ENCODE peak calls at places on chromosomes 3 and 15, in ten cellular contexts. L is fibroblast of mammary gland, Y is lower leg skin, A is PC-9, M is fibroblast of pulmonary artery, Z is heart left ventricle, J is AG10803, X is NB4, G is cardiac fibroblast, H is lung. N is an unnamed sample.

GRCh38 chr15:92655178-92655995 is at the start of gene FAM174B:
- DNase-seq in H (no peak), L (peak), Y (no peak), J (peak), X (no peak), Z (peak), G (peak), M (peak), A (peak), N (peak)

GRCh38 chr3:189368384-189368783 is 196.6 kb downstream of the TPRG1 start:
- DNase-seq in Y (no peak), G (no peak), X (no peak), Z (no peak), L (no peak), M (no peak), A (no peak), H (no peak), J (no peak), N (no peak)

GRCh38 chr3:150069158-150069536 is 98.5 kb upstream of the PFN2 start:
- DNase-seq in G (no peak), M (no peak), X (no peak), L (peak), H (no peak), Z (no peak), A (no peak), J (peak), Y (no peak), N (peak)

GRCh38 chr15:50202003-50202402 is 20.0 kb downstream of the SLC27A2 start:
- DNase-seq in X (no peak), Z (no peak), Y (no peak), A (no peak), H (no peak), L (no peak), J (no peak), G (no peak), M (no peak), N (peak)

GRCh38 chr15:85956515-85957275 is 123.0 kb upstream of the AGBL1 start:
- DNase-seq in L (no peak), X (peak), A (no peak), Y (no peak), H (no peak), G (no peak), Z (no peak), M (no peak), J (peak), N (peak)

GRCh38 chr3:52372822-52373504 is 56.8 kb downstream of the DNAH1 start:
- DNase-seq in Z (peak), L (no peak), Y (no peak), H (peak), X (peak), M (no peak), A (no peak), G (no peak), J (no peak), N (no peak)

GRCh38 chr3:13801361-13802214 is 78.3 kb downstream of the WNT7A start:
- DNase-seq in M (no peak), Z (no peak), H (no peak), G (no peak), A (peak), J (no peak), L (no peak), X (peak), Y (no peak), N (no peak)

GRCh38 chr3:113128386-113129015 is 82.9 kb upstream of the BOC start:
- DNase-seq in A (no peak), J (no peak), H (no peak), M (no peak), G (no peak), Z (no peak), L (peak), Y (no peak), X (no peak), N (no peak)

GRCh38 chr3:71444028-71444860 is 139.3 kb downstream of the FOXP1 start:
- DNase-seq in J (peak), Y (peak), L (peak), Z (peak), H (peak), A (no peak), M (peak), X (peak), G (peak), N (peak)

GRCh38 chr3:167380004-167380689 is at the start of gene ZBBX:
- DNase-seq in J (peak), Y (peak), H (peak), M (peak), G (peak), X (peak), L (peak), A (peak), Z (peak), N (peak)

GRCh38 chr3:16741890-16742289 is 136.7 kb upstream of the DAZL start:
- DNase-seq in J (peak), L (peak), G (peak), M (peak), Z (peak), X (no peak), Y (no peak), H (no peak), A (no peak), N (no peak)

GRCh38 chr15:86328658-86329057 is 249.0 kb downstream of the AGBL1 start:
- DNase-seq in Y (no peak), X (no peak), L (no peak), M (no peak), G (no peak), A (no peak), Z (no peak), J (no peak), H (no peak), N (no peak)

GRCh38 chr3:38021196-38021595 is 8.2 kb downstream of the PLCD1 start:
- DNase-seq in Z (no peak), X (no peak), J (no peak), G (no peak), M (no peak), H (no peak), A (no peak), L (no peak), Y (no peak), N (no peak)

GRCh38 chr3:244041-244440 is 47.5 kb downstream of the CHL1 start:
- DNase-seq in Y (no peak), M (no peak), A (no peak), L (peak), Z (no peak), X (peak), H (no peak), G (peak), J (no peak), N (no peak)

GRCh38 chr3:149801639-149802038 is 9.3 kb upstream of the ANKUB1 start:
- DNase-seq in J (no peak), M (no peak), X (no peak), Z (no peak), H (no peak), G (no peak), A (no peak), Y (no peak), L (no peak), N (no peak)

GRCh38 chr3:131036986-131037385 is 10.3 kb downstream of the NEK11 start:
- DNase-seq in L (no peak), Z (no peak), X (no peak), J (peak), A (no peak), Y (no peak), G (peak), M (peak), H (no peak), N (no peak)

GRCh38 chr3:193885832-193886231 is 250.1 kb upstream of the HES1 start:
- DNase-seq in A (peak), H (peak), M (no peak), L (no peak), X (no peak), J (no peak), Z (no peak), Y (no peak), G (no peak), N (no peak)

GRCh38 chr15:82647835-82648256 is 683 bp upstream of the CPEB1 start:
- DNase-seq in A (no peak), X (no peak), G (no peak), M (no peak), Y (no peak), J (no peak), H (no peak), L (no peak), Z (no peak), N (no peak)

GRCh38 chr3:116150655-116151054 is 294.6 kb downstream of the LSAMP start:
- DNase-seq in X (no peak), M (no peak), Y (no peak), H (no peak), L (no peak), G (no peak), A (no peak), J (no peak), Z (no peak), N (no peak)

GRCh38 chr3:49217688-49218470 is 46.5 kb downstream of the KLHDC8B start:
- DNase-seq in A (no peak), X (no peak), Y (no peak), L (no peak), H (no peak), Z (peak), M (peak), J (no peak), G (peak), N (peak)

GRCh38 chr3:186213946-186214345 is 105.1 kb upstream of the ETV5 start:
- DNase-seq in J (no peak), A (no peak), Z (no peak), G (no peak), Y (no peak), H (no peak), M (no peak), L (peak), X (no peak), N (peak)

GRCh38 chr3:186208328-186208989 is 99.6 kb upstream of the ETV5 start:
- DNase-seq in A (no peak), H (no peak), L (no peak), Z (no peak), Y (no peak), X (peak), J (no peak), M (no peak), G (no peak), N (no peak)

GRCh38 chr3:186209810-186210752 is 101.2 kb upstream of the ETV5 start:
- DNase-seq in X (peak), Z (peak), Y (peak), G (peak), M (peak), H (no peak), J (peak), L (peak), A (peak), N (peak)

GRCh38 chr3:186212611-186213010 is 103.7 kb upstream of the ETV5 start:
- DNase-seq in J (no peak), L (no peak), A (no peak), X (no peak), Z (no peak), H (no peak), G (no peak), M (no peak), Y (no peak), N (no peak)

DNA sequence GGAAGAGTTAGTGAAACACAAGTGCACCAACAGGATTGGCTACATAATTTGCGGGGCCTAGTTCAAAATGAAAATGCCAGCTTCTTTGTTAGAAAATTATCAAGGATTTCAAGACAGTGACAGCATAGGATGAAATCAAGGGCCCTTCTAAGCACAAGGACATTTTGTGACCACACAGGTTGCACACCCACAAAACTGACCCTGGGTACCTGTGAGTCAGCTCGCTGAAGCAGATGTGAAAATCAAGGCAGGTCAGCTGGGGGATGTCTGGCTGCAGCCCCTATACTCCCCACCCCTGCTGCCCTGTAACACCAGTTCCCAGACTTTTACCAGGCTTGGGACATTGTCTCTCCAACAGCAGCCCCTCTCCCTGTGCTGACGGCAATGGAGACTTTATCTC is 102.2 kb upstream of the ETV5 start:
- DNase-seq in H (no peak), X (no peak), J (no peak), G (no peak), Z (no peak), M (no peak), A (no peak), L (no peak), Y (no peak), N (no peak)
- H3K4me3 ChIP-seq in H (no peak), X (no peak), J (no peak), G (no peak), Z (no peak), M (no peak), A (no peak), L (no peak), Y (no peak), N (no peak)

GRCh38 chr15:40333922-40334492 is 6.7 kb downstream of the CCDC9B start:
- DNase-seq in A (no peak), G (peak), X (peak), Z (peak), H (peak), L (peak), Y (peak), M (peak), J (peak), N (peak)
- TF ChIP-seq CTCF in A (no peak), G (no peak), X (no peak), Z (no peak), H (no peak), L (no peak), Y (no peak), M (no peak), J (no peak), N (no peak)

GRCh38 chr3:30609930-30610701 is 3.7 kb downstream of the TGFBR2 start:
- DNase-seq in Y (no peak), Z (no peak), G (no peak), L (no peak), J (no peak), X (no peak), M (no peak), H (no peak), A (no peak), N (no peak)
- H3K4me3 ChIP-seq in Y (no peak), Z (peak), G (peak), L (peak), J (no peak), X (peak), M (peak), H (peak), A (no peak), N (peak)

DNA sequence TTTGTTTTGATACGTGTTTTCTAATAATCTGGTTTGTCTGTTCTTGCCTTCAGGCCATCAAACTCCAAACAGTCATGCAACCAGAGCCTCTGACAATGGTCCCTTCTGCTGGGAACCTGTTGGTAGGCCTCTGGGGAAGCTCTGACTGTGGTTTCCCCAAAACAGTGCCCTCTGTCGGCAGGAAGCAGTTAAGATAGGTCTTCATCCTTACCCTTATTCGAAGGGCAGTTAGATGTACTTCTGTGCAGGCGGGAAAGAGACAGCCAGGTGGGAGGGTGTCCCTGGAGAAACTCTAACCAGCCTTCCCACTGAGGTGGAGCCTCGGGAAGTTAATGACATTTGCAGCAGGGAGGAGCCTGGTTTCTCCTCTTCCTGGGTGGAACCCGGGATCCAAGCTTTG is 81.6 kb upstream of the CHMP2B start:
- DNase-seq in J (peak), Y (no peak), Z (no peak), A (no peak), M (peak), H (no peak), X (peak), G (peak), L (peak), N (peak)
- TF ChIP-seq CTCF in J (peak), Y (no peak), Z (no peak), A (peak), M (peak), H (no peak), X (peak), G (peak), L (peak), N (peak)

DNA sequence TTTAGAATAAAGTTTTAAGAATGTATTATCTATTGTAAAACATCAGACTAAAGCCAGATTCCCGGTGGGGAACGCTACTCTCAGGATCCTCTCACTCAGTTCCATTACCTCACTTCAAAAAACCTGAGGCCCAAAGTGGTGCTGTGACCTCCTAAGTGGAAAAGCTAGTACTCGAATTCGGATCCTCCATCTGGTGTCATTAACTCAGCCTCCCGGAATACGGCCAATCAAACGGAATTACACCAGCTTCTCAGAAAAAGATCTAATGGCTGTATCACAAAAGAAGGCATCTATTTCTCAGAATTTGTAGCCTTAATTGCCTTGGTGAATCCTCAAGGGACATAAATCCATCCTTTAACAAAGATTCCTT is 624 bp downstream of the ACAD11 start:
- DNase-seq in X (peak), L (no peak), Y (no peak), H (no peak), A (no peak), G (no peak), J (no peak), Z (no peak), M (no peak), N (no peak)
- H3K4me3 ChIP-seq in X (peak), L (peak), Y (peak), H (peak), A (peak), G (peak), J (peak), Z (peak), M (peak), N (peak)

GRCh38 chr3:108453541-108454057 is 56.8 kb downstream of the MYH15 start:
- DNase-seq in J (no peak), M (no peak), H (no peak), G (no peak), L (peak), Y (no peak), A (no peak), X (no peak), Z (no peak), N (no peak)

GRCh38 chr3:108447096-108447847 is 63.1 kb downstream of the MYH15 start:
- DNase-seq in G (no peak), J (no peak), A (no peak), H (no peak), Z (no peak), Y (no peak), M (no peak), L (no peak), X (no peak), N (no peak)

GRCh38 chr3:108450444-108450843 is 60.0 kb downstream of the MYH15 start:
- DNase-seq in M (no peak), Y (no peak), Z (no peak), H (no peak), G (no peak), L (no peak), J (no peak), X (no peak), A (no peak), N (no peak)

GRCh38 chr3:108448593-108448992 is 61.8 kb downstream of the MYH15 start:
- DNase-seq in H (no peak), M (no peak), A (no peak), J (no peak), X (no peak), G (no peak), Z (no peak), L (no peak), Y (no peak), N (no peak)
- TF ChIP-seq CTCF in H (no peak), M (no peak), A (no peak), J (no peak), X (no peak), G (no peak), Z (no peak), L (no peak), Y (no peak), N (no peak)

N was measured in fibroblast of villous mesenchyme.